ENCODE peak calls at places on chromosomes 11 and 22, in ten cellular contexts. I is BJ; V is activated CD4-positive, alpha-beta memory T cell treated with anti-CD3 and anti-CD28 coated beads, Interleukin-2, amount 10 ng/mL, durations not matched to agents 7 days and 5 days; N is AG04449; Z is activated CD4-positive, alpha-beta T cell treated with anti-CD3 and anti-CD28 coated beads for 48 hours; E is cardiac fibroblast; A is caudate nucleus; Q is A549; S is stimulated activated CD4-positive, alpha-beta T cell treated with anti-CD3 and anti-CD28 coated beads, Interleukin-1b, Interleukin-23, amount 100 ng/mL, for 4 hours; C is amniotic stem cell. G is an unnamed sample.

GRCh38 chr11:83054001-83054400 is 17.7 kb downstream of the RAB30 start:
- DNase-seq in A (no peak), C (no peak), Z (no peak), S (no peak), E (no peak), V (no peak), N (no peak), Q (no peak), I (no peak), G (no peak)

GRCh38 chr11:76543006-76543703 is 98.3 kb downstream of the EMSY start:
- DNase-seq in N (no peak), V (no peak), Z (no peak), E (no peak), Q (no peak), I (no peak), A (no peak), S (no peak), C (no peak), G (no peak)

GRCh38 chr22:16915711-16916110 is 90.5 kb upstream of the XKR3 start:
- DNase-seq in S (no peak), Z (peak), N (no peak), V (peak), Q (no peak), E (no peak), I (no peak), C (no peak), A (no peak), G (no peak)

GRCh38 chr22:29820941-29821789 is 16.9 kb downstream of the ASCC2 start:
- DNase-seq in S (no peak), N (peak), I (peak), Z (peak), C (peak), E (peak), Q (peak), V (peak), A (no peak), G (peak)

GRCh38 chr11:62392944-62393628 is 25.7 kb upstream of the SCGB1A1 start:
- DNase-seq in Z (no peak), S (no peak), A (no peak), E (no peak), I (no peak), C (no peak), N (no peak), Q (peak), V (no peak), G (no peak)

GRCh38 chr11:69384548-69385465 is 90.9 kb downstream of the MYEOV start:
- DNase-seq in Q (no peak), C (no peak), E (no peak), Z (no peak), I (no peak), S (no peak), N (no peak), V (no peak), A (no peak), G (no peak)

GRCh38 chr11:26947379-26947844 is 46.5 kb upstream of the FIBIN start:
- DNase-seq in A (no peak), S (no peak), Z (no peak), V (no peak), C (peak), N (peak), Q (peak), I (peak), E (peak), G (peak)

GRCh38 chr11:73388241-73389133 is 12.3 kb downstream of the RELT start:
- DNase-seq in N (no peak), E (no peak), I (no peak), Z (no peak), Q (no peak), A (no peak), C (no peak), S (no peak), V (no peak), G (no peak)

GRCh38 chr11:637333-637592 is 194 bp downstream of the DRD4 start:
- DNase-seq in Q (no peak), V (no peak), A (no peak), I (no peak), S (no peak), N (no peak), C (no peak), Z (no peak), E (no peak), G (no peak)

GRCh38 chr22:29380032-29380781 is 8.2 kb downstream of the AP1B1 start:
- DNase-seq in C (peak), I (peak), E (peak), S (no peak), A (no peak), Q (no peak), N (no peak), Z (no peak), V (no peak), G (no peak)

GRCh38 chr11:95432714-95433503 is 201.9 kb upstream of the SESN3 start:
- DNase-seq in A (no peak), N (no peak), E (no peak), Z (no peak), S (no peak), I (no peak), C (no peak), V (no peak), Q (no peak), G (no peak)

GRCh38 chr11:43924112-43924855 is 18.2 kb upstream of the C11orf96 start:
- DNase-seq in I (no peak), Z (no peak), V (no peak), S (no peak), C (no peak), Q (no peak), E (no peak), A (no peak), N (no peak), G (no peak)

GRCh38 chr22:49962751-49963646 is 2.4 kb downstream of the PIM3 start:
- DNase-seq in V (peak), A (no peak), Z (peak), C (no peak), S (no peak), N (no peak), I (no peak), E (no peak), Q (no peak), G (no peak)

GRCh38 chr22:32341122-32341740 is 16.4 kb upstream of the RFPL3 start:
- DNase-seq in E (no peak), Q (no peak), C (no peak), Z (no peak), A (no peak), S (no peak), I (no peak), V (no peak), N (no peak), G (no peak)

GRCh38 chr11:128098840-128099239 is 488.5 kb downstream of the ETS1 start:
- DNase-seq in S (no peak), Q (no peak), A (no peak), E (no peak), Z (no peak), V (no peak), N (no peak), C (no peak), I (no peak), G (no peak)

GRCh38 chr11:101916422-101916821 is at the start of gene ANGPTL5:
- DNase-seq in C (no peak), V (no peak), Z (no peak), Q (no peak), N (no peak), I (no peak), E (no peak), A (no peak), S (no peak), G (no peak)

GRCh38 chr11:29119691-29120328 is 897.0 kb downstream of the KCNA4 start:
- DNase-seq in Q (peak), N (peak), S (no peak), V (no peak), C (peak), A (no peak), E (peak), I (peak), Z (no peak), G (peak)

GRCh38 chr11:62747475-62748160 is 6.3 kb downstream of the ZBTB3 start:
- DNase-seq in E (no peak), S (no peak), A (no peak), Q (no peak), N (no peak), I (no peak), V (no peak), C (no peak), Z (no peak), G (no peak)

GRCh38 chr11:43687120-43687791 is 6.7 kb downstream of the HSD17B12 start:
- DNase-seq in S (no peak), N (no peak), A (no peak), E (peak), I (no peak), Z (no peak), C (no peak), Q (no peak), V (no peak), G (peak)

GRCh38 chr22:50406416-50407170 is 63.5 kb downstream of the PPP6R2 start:
- DNase-seq in A (no peak), C (no peak), Z (no peak), V (no peak), N (no peak), I (no peak), S (no peak), E (no peak), Q (no peak), G (no peak)